ENCODE peak calls at places on chromosome 21, in nine cellular contexts. One of them, this sample, is unnamed.

GRCh38 chr21:16322423-16322822 is 592.6 kb downstream of the USP25 start:
- DNase-seq in choroid plexus epithelial cell: peak
- DNase-seq in activated naive CD8-positive, alpha-beta T cell treated with anti-CD3 and anti-CD28 coated beads, Interleukin-2, amount 10 ng/mL, durations not matched to agents 7 days and 5 days: no peak
- DNase-seq in SK-N-SH: no peak
- DNase-seq in Right ventricle myocardium inferior: no peak
- DNase-seq in HCEC 1CT: no peak
- DNase-seq in kidney tubule cell: no peak
- DNase-seq in heart right ventricle: no peak
- DNase-seq in Ammon's horn: no peak
- DNase-seq in this sample: no peak

GRCh38 chr21:45474323-45474950 is 67.8 kb downstream of the SLC19A1 start:
- DNase-seq in heart right ventricle: no peak
- DNase-seq in Right ventricle myocardium inferior: peak
- DNase-seq in kidney tubule cell: no peak
- DNase-seq in SK-N-SH: no peak
- DNase-seq in choroid plexus epithelial cell: no peak
- DNase-seq in Ammon's horn: no peak
- DNase-seq in HCEC 1CT: no peak
- DNase-seq in activated naive CD8-positive, alpha-beta T cell treated with anti-CD3 and anti-CD28 coated beads, Interleukin-2, amount 10 ng/mL, durations not matched to agents 7 days and 5 days: no peak
- DNase-seq in this sample: no peak

GRCh38 chr21:34020005-34020847 is 53.2 kb upstream of the MRPS6 start:
- DNase-seq in Ammon's horn: peak
- DNase-seq in SK-N-SH: no peak
- DNase-seq in activated naive CD8-positive, alpha-beta T cell treated with anti-CD3 and anti-CD28 coated beads, Interleukin-2, amount 10 ng/mL, durations not matched to agents 7 days and 5 days: no peak
- DNase-seq in HCEC 1CT: no peak
- DNase-seq in kidney tubule cell: no peak
- DNase-seq in heart right ventricle: no peak
- DNase-seq in choroid plexus epithelial cell: no peak
- DNase-seq in Right ventricle myocardium inferior: no peak
- DNase-seq in this sample: peak

GRCh38 chr21:35565204-35565611 is 495.1 kb downstream of the SETD4 start:
- DNase-seq in choroid plexus epithelial cell: peak
- DNase-seq in SK-N-SH: no peak
- DNase-seq in Right ventricle myocardium inferior: no peak
- DNase-seq in heart right ventricle: peak
- DNase-seq in Ammon's horn: peak
- DNase-seq in HCEC 1CT: peak
- DNase-seq in kidney tubule cell: peak
- DNase-seq in activated naive CD8-positive, alpha-beta T cell treated with anti-CD3 and anti-CD28 coated beads, Interleukin-2, amount 10 ng/mL, durations not matched to agents 7 days and 5 days: no peak
- DNase-seq in this sample: no peak

GRCh38 chr21:41957991-41958766 is 4.4 kb upstream of the C2CD2 start:
- DNase-seq in HCEC 1CT: peak
- DNase-seq in Ammon's horn: peak
- DNase-seq in kidney tubule cell: peak
- DNase-seq in choroid plexus epithelial cell: peak
- DNase-seq in SK-N-SH: no peak
- DNase-seq in Right ventricle myocardium inferior: no peak
- DNase-seq in activated naive CD8-positive, alpha-beta T cell treated with anti-CD3 and anti-CD28 coated beads, Interleukin-2, amount 10 ng/mL, durations not matched to agents 7 days and 5 days: no peak
- DNase-seq in heart right ventricle: peak
- DNase-seq in this sample: no peak

GRCh38 chr21:43809853-43810504 is 20.6 kb downstream of the RRP1 start:
- DNase-seq in SK-N-SH: no peak
- DNase-seq in Ammon's horn: no peak
- DNase-seq in HCEC 1CT: no peak
- DNase-seq in activated naive CD8-positive, alpha-beta T cell treated with anti-CD3 and anti-CD28 coated beads, Interleukin-2, amount 10 ng/mL, durations not matched to agents 7 days and 5 days: no peak
- DNase-seq in heart right ventricle: no peak
- DNase-seq in kidney tubule cell: no peak
- DNase-seq in Right ventricle myocardium inferior: no peak
- DNase-seq in choroid plexus epithelial cell: no peak
- DNase-seq in this sample: no peak

GRCh38 chr21:37557261-37557950 is 190.8 kb downstream of the DYRK1A start:
- DNase-seq in choroid plexus epithelial cell: no peak
- DNase-seq in heart right ventricle: no peak
- DNase-seq in Ammon's horn: no peak
- DNase-seq in Right ventricle myocardium inferior: no peak
- DNase-seq in HCEC 1CT: no peak
- DNase-seq in activated naive CD8-positive, alpha-beta T cell treated with anti-CD3 and anti-CD28 coated beads, Interleukin-2, amount 10 ng/mL, durations not matched to agents 7 days and 5 days: no peak
- DNase-seq in kidney tubule cell: peak
- DNase-seq in SK-N-SH: no peak
- DNase-seq in this sample: no peak

GRCh38 chr21:36211660-36212512 is 55.3 kb downstream of the DOP1B start:
- DNase-seq in kidney tubule cell: peak
- DNase-seq in heart right ventricle: no peak
- DNase-seq in HCEC 1CT: peak
- DNase-seq in SK-N-SH: no peak
- DNase-seq in Right ventricle myocardium inferior: no peak
- DNase-seq in activated naive CD8-positive, alpha-beta T cell treated with anti-CD3 and anti-CD28 coated beads, Interleukin-2, amount 10 ng/mL, durations not matched to agents 7 days and 5 days: no peak
- DNase-seq in Ammon's horn: no peak
- DNase-seq in choroid plexus epithelial cell: peak
- DNase-seq in this sample: no peak

GRCh38 chr21:43195131-43196021 is 26.6 kb downstream of the CRYAA start:
- DNase-seq in Right ventricle myocardium inferior: peak
- DNase-seq in Ammon's horn: no peak
- DNase-seq in heart right ventricle: peak
- DNase-seq in choroid plexus epithelial cell: peak
- DNase-seq in activated naive CD8-positive, alpha-beta T cell treated with anti-CD3 and anti-CD28 coated beads, Interleukin-2, amount 10 ng/mL, durations not matched to agents 7 days and 5 days: no peak
- DNase-seq in kidney tubule cell: peak
- DNase-seq in HCEC 1CT: no peak
- DNase-seq in SK-N-SH: peak
- DNase-seq in this sample: no peak

GRCh38 chr21:45996311-45997204 is 15.0 kb downstream of the COL6A1 start:
- DNase-seq in heart right ventricle: peak
- DNase-seq in Ammon's horn: no peak
- DNase-seq in Right ventricle myocardium inferior: peak
- DNase-seq in activated naive CD8-positive, alpha-beta T cell treated with anti-CD3 and anti-CD28 coated beads, Interleukin-2, amount 10 ng/mL, durations not matched to agents 7 days and 5 days: peak
- DNase-seq in kidney tubule cell: no peak
- DNase-seq in HCEC 1CT: no peak
- DNase-seq in choroid plexus epithelial cell: no peak
- DNase-seq in SK-N-SH: no peak
- DNase-seq in this sample: peak

GRCh38 chr21:36321325-36322082 is 1.5 kb downstream of the MORC3 start:
- DNase-seq in heart right ventricle: peak
- DNase-seq in activated naive CD8-positive, alpha-beta T cell treated with anti-CD3 and anti-CD28 coated beads, Interleukin-2, amount 10 ng/mL, durations not matched to agents 7 days and 5 days: no peak
- DNase-seq in kidney tubule cell: peak
- DNase-seq in choroid plexus epithelial cell: peak
- DNase-seq in Ammon's horn: peak
- DNase-seq in HCEC 1CT: peak
- DNase-seq in Right ventricle myocardium inferior: no peak
- DNase-seq in SK-N-SH: peak
- DNase-seq in this sample: peak

GRCh38 chr21:38999148-38999547 is 184.1 kb downstream of the PSMG1 start:
- DNase-seq in Ammon's horn: no peak
- DNase-seq in SK-N-SH: peak
- DNase-seq in activated naive CD8-positive, alpha-beta T cell treated with anti-CD3 and anti-CD28 coated beads, Interleukin-2, amount 10 ng/mL, durations not matched to agents 7 days and 5 days: no peak
- DNase-seq in heart right ventricle: no peak
- DNase-seq in HCEC 1CT: no peak
- DNase-seq in choroid plexus epithelial cell: no peak
- DNase-seq in Right ventricle myocardium inferior: no peak
- DNase-seq in kidney tubule cell: no peak
- DNase-seq in this sample: no peak

GRCh38 chr21:39645331-39645730 is 32.6 kb downstream of the B3GALT5 start:
- DNase-seq in Right ventricle myocardium inferior: no peak
- DNase-seq in activated naive CD8-positive, alpha-beta T cell treated with anti-CD3 and anti-CD28 coated beads, Interleukin-2, amount 10 ng/mL, durations not matched to agents 7 days and 5 days: no peak
- DNase-seq in HCEC 1CT: no peak
- DNase-seq in heart right ventricle: no peak
- DNase-seq in Ammon's horn: no peak
- DNase-seq in SK-N-SH: no peak
- DNase-seq in kidney tubule cell: no peak
- DNase-seq in choroid plexus epithelial cell: peak
- DNase-seq in this sample: no peak

GRCh38 chr21:41366522-41367151 is 4.8 kb downstream of the MX2 start:
- DNase-seq in heart right ventricle: no peak
- DNase-seq in activated naive CD8-positive, alpha-beta T cell treated with anti-CD3 and anti-CD28 coated beads, Interleukin-2, amount 10 ng/mL, durations not matched to agents 7 days and 5 days: no peak
- DNase-seq in Right ventricle myocardium inferior: peak
- DNase-seq in SK-N-SH: no peak
- DNase-seq in Ammon's horn: no peak
- DNase-seq in HCEC 1CT: no peak
- DNase-seq in choroid plexus epithelial cell: peak
- DNase-seq in kidney tubule cell: peak
- DNase-seq in this sample: no peak

GRCh38 chr21:45209685-45210284 is 77.9 kb downstream of the POFUT2 start:
- DNase-seq in Ammon's horn: peak
- DNase-seq in choroid plexus epithelial cell: no peak
- DNase-seq in SK-N-SH: no peak
- DNase-seq in heart right ventricle: no peak
- DNase-seq in Right ventricle myocardium inferior: no peak
- DNase-seq in activated naive CD8-positive, alpha-beta T cell treated with anti-CD3 and anti-CD28 coated beads, Interleukin-2, amount 10 ng/mL, durations not matched to agents 7 days and 5 days: no peak
- DNase-seq in kidney tubule cell: no peak
- DNase-seq in HCEC 1CT: no peak
- DNase-seq in this sample: no peak

GRCh38 chr21:44425895-44426662 is 29.2 kb upstream of the LRRC3 start:
- DNase-seq in Right ventricle myocardium inferior: peak
- DNase-seq in choroid plexus epithelial cell: no peak
- DNase-seq in HCEC 1CT: no peak
- DNase-seq in kidney tubule cell: no peak
- DNase-seq in activated naive CD8-positive, alpha-beta T cell treated with anti-CD3 and anti-CD28 coated beads, Interleukin-2, amount 10 ng/mL, durations not matched to agents 7 days and 5 days: peak
- DNase-seq in Ammon's horn: no peak
- DNase-seq in heart right ventricle: no peak
- DNase-seq in SK-N-SH: no peak
- DNase-seq in this sample: peak

GRCh38 chr21:32889596-32889995 is 118.0 kb upstream of the PAXBP1 start:
- DNase-seq in kidney tubule cell: no peak
- DNase-seq in heart right ventricle: no peak
- DNase-seq in HCEC 1CT: peak
- DNase-seq in Ammon's horn: no peak
- DNase-seq in Right ventricle myocardium inferior: no peak
- DNase-seq in SK-N-SH: no peak
- DNase-seq in activated naive CD8-positive, alpha-beta T cell treated with anti-CD3 and anti-CD28 coated beads, Interleukin-2, amount 10 ng/mL, durations not matched to agents 7 days and 5 days: no peak
- DNase-seq in choroid plexus epithelial cell: no peak
- DNase-seq in this sample: no peak

GRCh38 chr21:44994581-44995171 is 54.8 kb downstream of the SLX9 start:
- DNase-seq in choroid plexus epithelial cell: no peak
- DNase-seq in Ammon's horn: no peak
- DNase-seq in heart right ventricle: no peak
- DNase-seq in SK-N-SH: no peak
- DNase-seq in Right ventricle myocardium inferior: peak
- DNase-seq in kidney tubule cell: no peak
- DNase-seq in activated naive CD8-positive, alpha-beta T cell treated with anti-CD3 and anti-CD28 coated beads, Interleukin-2, amount 10 ng/mL, durations not matched to agents 7 days and 5 days: no peak
- DNase-seq in HCEC 1CT: no peak
- DNase-seq in this sample: no peak

GRCh38 chr21:28714795-28715464 is 277.7 kb downstream of the LTN1 start:
- DNase-seq in kidney tubule cell: no peak
- DNase-seq in activated naive CD8-positive, alpha-beta T cell treated with anti-CD3 and anti-CD28 coated beads, Interleukin-2, amount 10 ng/mL, durations not matched to agents 7 days and 5 days: no peak
- DNase-seq in Right ventricle myocardium inferior: no peak
- DNase-seq in choroid plexus epithelial cell: peak
- DNase-seq in heart right ventricle: no peak
- DNase-seq in SK-N-SH: no peak
- DNase-seq in HCEC 1CT: peak
- DNase-seq in Ammon's horn: no peak
- DNase-seq in this sample: no peak

GRCh38 chr21:28436286-28436932 is 556.3 kb downstream of the LTN1 start:
- DNase-seq in Right ventricle myocardium inferior: no peak
- DNase-seq in Ammon's horn: no peak
- DNase-seq in kidney tubule cell: peak
- DNase-seq in choroid plexus epithelial cell: no peak
- DNase-seq in SK-N-SH: no peak
- DNase-seq in HCEC 1CT: peak
- DNase-seq in activated naive CD8-positive, alpha-beta T cell treated with anti-CD3 and anti-CD28 coated beads, Interleukin-2, amount 10 ng/mL, durations not matched to agents 7 days and 5 days: no peak
- DNase-seq in heart right ventricle: no peak
- DNase-seq in this sample: no peak

GRCh38 chr21:16570196-16570595 is 840.4 kb downstream of the USP25 start:
- DNase-seq in kidney tubule cell: no peak
- DNase-seq in HCEC 1CT: peak
- DNase-seq in Ammon's horn: no peak
- DNase-seq in choroid plexus epithelial cell: no peak
- DNase-seq in activated naive CD8-positive, alpha-beta T cell treated with anti-CD3 and anti-CD28 coated beads, Interleukin-2, amount 10 ng/mL, durations not matched to agents 7 days and 5 days: no peak
- DNase-seq in heart right ventricle: no peak
- DNase-seq in SK-N-SH: no peak
- DNase-seq in Right ventricle myocardium inferior: no peak
- DNase-seq in this sample: no peak

GRCh38 chr21:39232926-39233325 is 49.7 kb upstream of the PSMG1 start:
- DNase-seq in heart right ventricle: no peak
- DNase-seq in activated naive CD8-positive, alpha-beta T cell treated with anti-CD3 and anti-CD28 coated beads, Interleukin-2, amount 10 ng/mL, durations not matched to agents 7 days and 5 days: no peak
- DNase-seq in HCEC 1CT: peak
- DNase-seq in Ammon's horn: no peak
- DNase-seq in SK-N-SH: no peak
- DNase-seq in kidney tubule cell: no peak
- DNase-seq in choroid plexus epithelial cell: peak
- DNase-seq in Right ventricle myocardium inferior: no peak
- DNase-seq in this sample: no peak

GRCh38 chr21:46012154-46012553 is 30.6 kb downstream of the COL6A1 start:
- DNase-seq in HCEC 1CT: no peak
- DNase-seq in activated naive CD8-positive, alpha-beta T cell treated with anti-CD3 and anti-CD28 coated beads, Interleukin-2, amount 10 ng/mL, durations not matched to agents 7 days and 5 days: no peak
- DNase-seq in choroid plexus epithelial cell: no peak
- DNase-seq in kidney tubule cell: no peak
- DNase-seq in Right ventricle myocardium inferior: no peak
- DNase-seq in Ammon's horn: no peak
- DNase-seq in SK-N-SH: no peak
- DNase-seq in heart right ventricle: no peak
- DNase-seq in this sample: no peak

GRCh38 chr21:42161957-42162681 is 56.8 kb upstream of the ABCG1 start:
- DNase-seq in Right ventricle myocardium inferior: no peak
- DNase-seq in heart right ventricle: no peak
- DNase-seq in kidney tubule cell: no peak
- DNase-seq in SK-N-SH: peak
- DNase-seq in choroid plexus epithelial cell: no peak
- DNase-seq in activated naive CD8-positive, alpha-beta T cell treated with anti-CD3 and anti-CD28 coated beads, Interleukin-2, amount 10 ng/mL, durations not matched to agents 7 days and 5 days: peak
- DNase-seq in Ammon's horn: no peak
- DNase-seq in HCEC 1CT: no peak
- DNase-seq in this sample: no peak

GRCh38 chr21:44052071-44052829 is 40.1 kb downstream of the TRAPPC10 start:
- DNase-seq in choroid plexus epithelial cell: peak
- DNase-seq in Ammon's horn: no peak
- DNase-seq in activated naive CD8-positive, alpha-beta T cell treated with anti-CD3 and anti-CD28 coated beads, Interleukin-2, amount 10 ng/mL, durations not matched to agents 7 days and 5 days: no peak
- DNase-seq in kidney tubule cell: peak
- DNase-seq in heart right ventricle: no peak
- DNase-seq in Right ventricle myocardium inferior: no peak
- DNase-seq in HCEC 1CT: no peak
- DNase-seq in SK-N-SH: no peak
- DNase-seq in this sample: no peak

GRCh38 chr21:35020446-35020845 is 28.7 kb downstream of the RUNX1 start:
- DNase-seq in Right ventricle myocardium inferior: no peak
- DNase-seq in choroid plexus epithelial cell: no peak
- DNase-seq in kidney tubule cell: peak
- DNase-seq in heart right ventricle: no peak
- DNase-seq in SK-N-SH: no peak
- DNase-seq in activated naive CD8-positive, alpha-beta T cell treated with anti-CD3 and anti-CD28 coated beads, Interleukin-2, amount 10 ng/mL, durations not matched to agents 7 days and 5 days: no peak
- DNase-seq in Ammon's horn: no peak
- DNase-seq in HCEC 1CT: no peak
- DNase-seq in this sample: no peak

GRCh38 chr21:41970751-41971653 is 17.2 kb upstream of the C2CD2 start:
- DNase-seq in activated naive CD8-positive, alpha-beta T cell treated with anti-CD3 and anti-CD28 coated beads, Interleukin-2, amount 10 ng/mL, durations not matched to agents 7 days and 5 days: no peak
- DNase-seq in heart right ventricle: no peak
- DNase-seq in kidney tubule cell: no peak
- DNase-seq in SK-N-SH: no peak
- DNase-seq in choroid plexus epithelial cell: no peak
- DNase-seq in Right ventricle myocardium inferior: no peak
- DNase-seq in HCEC 1CT: no peak
- DNase-seq in Ammon's horn: no peak
- DNase-seq in this sample: no peak

GRCh38 chr21:41564871-41565281 is 56.9 kb upstream of the TMPRSS2 start:
- DNase-seq in activated naive CD8-positive, alpha-beta T cell treated with anti-CD3 and anti-CD28 coated beads, Interleukin-2, amount 10 ng/mL, durations not matched to agents 7 days and 5 days: no peak
- DNase-seq in Right ventricle myocardium inferior: no peak
- DNase-seq in kidney tubule cell: peak
- DNase-seq in heart right ventricle: no peak
- DNase-seq in SK-N-SH: no peak
- DNase-seq in Ammon's horn: no peak
- DNase-seq in choroid plexus epithelial cell: peak
- DNase-seq in HCEC 1CT: no peak
- DNase-seq in this sample: no peak

GRCh38 chr21:31484219-31484618 is 140.2 kb upstream of the TIAM1 start:
- DNase-seq in Ammon's horn: no peak
- DNase-seq in choroid plexus epithelial cell: no peak
- DNase-seq in Right ventricle myocardium inferior: no peak
- DNase-seq in HCEC 1CT: no peak
- DNase-seq in activated naive CD8-positive, alpha-beta T cell treated with anti-CD3 and anti-CD28 coated beads, Interleukin-2, amount 10 ng/mL, durations not matched to agents 7 days and 5 days: no peak
- DNase-seq in kidney tubule cell: no peak
- DNase-seq in heart right ventricle: no peak
- DNase-seq in SK-N-SH: no peak
- DNase-seq in this sample: no peak

GRCh38 chr21:33208534-33208933 is 21.2 kb upstream of the IFNAR2 start:
- DNase-seq in choroid plexus epithelial cell: peak
- DNase-seq in SK-N-SH: no peak
- DNase-seq in heart right ventricle: no peak
- DNase-seq in activated naive CD8-positive, alpha-beta T cell treated with anti-CD3 and anti-CD28 coated beads, Interleukin-2, amount 10 ng/mL, durations not matched to agents 7 days and 5 days: no peak
- DNase-seq in Ammon's horn: no peak
- DNase-seq in kidney tubule cell: no peak
- DNase-seq in HCEC 1CT: no peak
- DNase-seq in Right ventricle myocardium inferior: no peak
- DNase-seq in this sample: no peak

GRCh38 chr21:25790122-25790951 is 55.6 kb downstream of the GABPA start:
- DNase-seq in kidney tubule cell: peak
- DNase-seq in SK-N-SH: peak
- DNase-seq in choroid plexus epithelial cell: peak
- DNase-seq in heart right ventricle: no peak
- DNase-seq in Right ventricle myocardium inferior: no peak
- DNase-seq in Ammon's horn: peak
- DNase-seq in activated naive CD8-positive, alpha-beta T cell treated with anti-CD3 and anti-CD28 coated beads, Interleukin-2, amount 10 ng/mL, durations not matched to agents 7 days and 5 days: no peak
- DNase-seq in HCEC 1CT: peak
- DNase-seq in this sample: peak

This sample was measured in HAP-1.